ENCODE peak calls at places on chromosome 7, in seven cellular contexts. M is IMR-90, D is mesenchymal stem cell, Q is H9, H is mesendoderm, Y is neuronal stem cell, F is H1. R is an unnamed sample.

GRCh38 chr7:114723308-114723707 is 198.6 kb upstream of the MDFIC start:
- DNase-seq in M (no peak), H (no peak), D (no peak), Q (no peak), F (no peak), Y (no peak), R (no peak)

GRCh38 chr7:22725585-22725984 is 1.4 kb upstream of the IL6 start:
- DNase-seq in D (peak; percentile 60), H (peak; percentile 88), M (peak; percentile 48), F (no peak), Y (no peak), Q (no peak), R (no peak)

GRCh38 chr7:45187946-45188411 is 30.4 kb downstream of the RAMP3 start:
- DNase-seq in Q (no peak), D (no peak), H (no peak), M (no peak), Y (no peak), F (no peak), R (no peak)

GRCh38 chr7:1742555-1743303 is 72.7 kb downstream of the ELFN1 start:
- DNase-seq in Y (no peak), D (no peak), M (peak; percentile 14), Q (no peak), F (no peak), H (no peak), R (no peak)

GRCh38 chr7:1123721-1124120 is 35.8 kb downstream of the GPER1 start:
- DNase-seq in H (peak; percentile 92), Y (peak; percentile 54), M (peak; percentile 79), D (peak; percentile 91), Q (peak; percentile 89), F (peak; percentile 84), R (peak; percentile 70)

GRCh38 chr7:112421666-112422486 is 28.4 kb upstream of the IFRD1 start:
- DNase-seq in H (peak; percentile 92), Y (no peak), F (no peak), D (no peak), Q (peak; percentile 39), M (no peak), R (no peak)

GRCh38 chr7:444606-445005 is 75.0 kb downstream of the PDGFA start:
- DNase-seq in Y (no peak), D (no peak), Q (no peak), H (no peak), M (no peak), F (no peak), R (no peak)

GRCh38 chr7:139118234-139118802 is 8.8 kb upstream of the ZC3HAV1 start:
- DNase-seq in D (peak; percentile 57), M (peak; percentile 81), Y (no peak), Q (no peak), H (no peak), F (no peak), R (peak; percentile 11)

GRCh38 chr7:51020944-51021343 is 238.2 kb upstream of the GRB10 start:
- DNase-seq in M (no peak), D (no peak), F (peak; percentile 28), H (no peak), Q (no peak), Y (no peak), R (no peak)

GRCh38 chr7:123410273-123410928 is 124.0 kb downstream of the IQUB start:
- DNase-seq in H (peak; percentile 8), M (no peak), F (no peak), Y (no peak), D (peak; percentile 49), Q (no peak), R (no peak)

GRCh38 chr7:98216941-98217622 is 5.8 kb downstream of the BHLHA15 start:
- DNase-seq in Q (no peak), M (no peak), Y (no peak), D (no peak), H (no peak), F (no peak), R (no peak)

GRCh38 chr7:40220421-40220911 is 85.7 kb downstream of the SUGCT start:
- DNase-seq in H (peak; percentile 44), Y (no peak), F (no peak), Q (no peak), M (peak; percentile 47), D (peak; percentile 79), R (peak; percentile 26)
- H3K27ac ChIP-seq in H (no peak overlapping the region), Y (no peak overlapping the region), F (no peak overlapping the region), Q (no peak overlapping the region), M (peak overlapping the region; percentile 96), D (peak overlapping the region; percentile 93), R (peak overlapping the region; percentile 76)

DNA sequence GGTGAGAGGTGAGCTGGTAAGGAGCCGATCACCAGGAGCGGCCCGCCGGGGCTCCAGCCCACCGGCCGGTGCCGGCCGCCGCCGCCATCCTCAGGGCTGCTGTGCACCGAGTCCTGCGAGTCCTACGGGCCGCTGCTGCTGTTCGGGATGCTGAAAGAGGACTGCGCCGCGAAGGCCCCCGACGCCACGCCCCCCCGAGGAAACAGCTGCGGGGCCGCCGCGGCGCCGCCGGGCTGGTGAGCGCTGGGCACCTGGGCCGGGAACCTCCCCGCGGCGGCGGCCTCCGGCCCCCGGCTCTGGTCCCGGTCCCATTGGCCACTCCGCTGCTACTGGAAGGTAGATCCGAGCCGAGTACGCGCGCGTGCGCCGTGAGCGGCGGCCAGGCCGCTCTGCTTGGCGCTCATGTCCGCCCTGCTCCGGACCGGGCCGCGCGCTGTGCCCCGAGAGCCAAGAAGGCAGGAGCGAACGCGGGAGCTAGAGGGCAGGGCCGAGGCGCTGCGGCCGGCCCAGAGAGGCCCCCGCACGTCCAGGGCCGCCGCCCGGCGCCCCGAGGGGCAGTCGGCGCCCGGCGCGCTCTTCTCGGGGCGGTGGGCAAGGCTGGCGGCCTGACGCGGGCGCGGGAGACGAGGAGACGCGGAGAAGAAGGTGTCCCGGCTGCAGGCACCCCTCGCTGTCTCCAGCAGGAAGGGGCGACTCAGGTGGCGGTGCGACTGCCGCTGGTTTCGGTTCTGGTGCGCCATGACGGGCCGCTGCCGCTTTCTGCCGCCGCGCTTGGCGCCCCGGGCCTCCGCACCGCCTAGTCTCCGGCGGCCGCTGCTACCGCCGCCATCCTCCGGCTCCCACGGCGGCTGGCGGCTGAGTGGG is 121.3 kb upstream of the WIPF3 start:
- DNase-seq in M (peak; percentile 50), Y (peak; percentile 65), F (peak; percentile 86), H (peak; percentile 85), Q (peak; percentile 72), D (peak; percentile 80), R (peak; percentile 83)
- H3K23ac ChIP-seq in M (no peak overlapping the region), Y (peak overlapping the region; percentile 73), F (no peak overlapping the region), H (no peak overlapping the region), Q (no peak overlapping the region), D (no peak overlapping the region), R (no peak overlapping the region)

GRCh38 chr7:47461161-47461560 is 120.8 kb downstream of the TNS3 start:
- DNase-seq in D (peak; percentile 54), Q (no peak), H (no peak), F (no peak), M (peak; percentile 80), Y (no peak), R (no peak)
- H3K27ac ChIP-seq in D (no peak overlapping the region), Q (no peak overlapping the region), H (no peak overlapping the region), F (no peak overlapping the region), M (no peak overlapping the region), Y (no peak overlapping the region), R (no peak overlapping the region)

DNA sequence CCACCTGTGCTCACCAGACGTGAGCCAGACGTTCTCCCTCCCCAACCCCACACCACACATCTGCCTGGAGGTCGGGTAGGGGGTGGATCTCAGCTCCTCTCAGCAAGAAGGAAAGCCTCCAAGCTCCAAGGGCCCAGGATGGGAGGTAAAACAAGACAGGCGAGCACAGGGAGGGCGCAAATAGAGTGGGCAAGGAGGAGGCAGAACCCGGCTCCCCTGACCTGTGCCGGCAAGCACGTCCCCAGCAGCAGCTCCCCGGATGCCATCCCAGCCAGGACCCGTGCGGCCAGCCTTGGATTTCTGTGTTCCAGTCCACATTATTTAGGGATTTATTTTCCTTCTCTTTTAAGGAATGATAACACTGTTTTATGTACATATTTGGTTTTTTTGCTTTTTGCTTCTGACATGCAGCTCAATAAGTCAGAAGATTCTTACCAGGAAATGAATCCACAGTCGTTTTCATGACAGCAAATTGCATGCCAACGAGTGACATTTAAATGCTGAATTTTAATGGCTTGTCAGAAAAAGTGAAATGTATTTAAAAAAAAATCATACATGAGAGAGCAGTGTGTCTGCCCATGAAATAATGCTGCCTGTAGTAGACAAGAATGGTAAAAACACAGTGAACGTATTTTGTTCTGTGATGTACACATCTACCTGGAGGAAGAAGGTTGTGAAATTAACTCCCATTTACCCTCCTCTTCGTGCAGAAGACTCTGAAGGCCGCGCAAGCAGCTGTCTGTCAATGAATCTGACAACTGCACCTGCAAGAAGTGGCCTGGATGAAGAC is 276.5 kb downstream of the PTPRN2 start:
- DNase-seq in M (no peak), F (peak; percentile 36), H (no peak), D (no peak), Q (peak; percentile 11), Y (no peak), R (no peak)
- H3K23ac ChIP-seq in M (no peak overlapping the region), F (no peak overlapping the region), H (no peak overlapping the region), D (no peak overlapping the region), Q (no peak overlapping the region), Y (no peak overlapping the region), R (no peak overlapping the region)

R was measured in trophoblast cell.